ENCODE peak calls at places on chromosomes 5 and 9, in four cellular contexts. One of them, this sample, is unnamed.

GRCh38 chr5:107359916-107360234 is 310.9 kb downstream of the EFNA5 start:
- DNase-seq in right cardiac atrium: no peak
- DNase-seq in nephron progenitor cell: no peak
- DNase-seq in NCI-H1092 treated with DMSO at 0.1 percent for 48 hours: no peak
- DNase-seq in this sample: no peak

GRCh38 chr9:133074111-133074651 is 12.4 kb downstream of the CEL start:
- DNase-seq in right cardiac atrium: no peak
- DNase-seq in nephron progenitor cell: no peak
- DNase-seq in NCI-H1092 treated with DMSO at 0.1 percent for 48 hours: no peak
- DNase-seq in this sample: no peak

GRCh38 chr9:132616725-132617124 is 34.3 kb downstream of the BARHL1 start:
- DNase-seq in right cardiac atrium: no peak
- DNase-seq in nephron progenitor cell: no peak
- DNase-seq in NCI-H1092 treated with DMSO at 0.1 percent for 48 hours: no peak
- DNase-seq in this sample: no peak

GRCh38 chr9:128727626-128728248 is 3.8 kb upstream of the ZDHHC12 start:
- DNase-seq in right cardiac atrium: no peak
- DNase-seq in nephron progenitor cell: no peak
- DNase-seq in NCI-H1092 treated with DMSO at 0.1 percent for 48 hours: no peak
- DNase-seq in this sample: no peak

GRCh38 chr9:120252248-120252647 is 327.7 kb downstream of the CDK5RAP2 start:
- DNase-seq in right cardiac atrium: no peak
- DNase-seq in nephron progenitor cell: peak; percentile 26
- DNase-seq in NCI-H1092 treated with DMSO at 0.1 percent for 48 hours: no peak
- DNase-seq in this sample: no peak

GRCh38 chr5:178240772-178241171 is 8.2 kb upstream of the PHYKPL start:
- DNase-seq in right cardiac atrium: no peak
- DNase-seq in nephron progenitor cell: no peak
- DNase-seq in NCI-H1092 treated with DMSO at 0.1 percent for 48 hours: no peak
- DNase-seq in this sample: no peak

GRCh38 chr9:124254261-124254682 is 3.5 kb upstream of the NEK6 start:
- DNase-seq in right cardiac atrium: no peak
- DNase-seq in nephron progenitor cell: no peak
- DNase-seq in NCI-H1092 treated with DMSO at 0.1 percent for 48 hours: no peak
- DNase-seq in this sample: peak; percentile 76

GRCh38 chr5:134837530-134838181 is 8.1 kb upstream of the C5orf24 start:
- DNase-seq in right cardiac atrium: no peak
- DNase-seq in nephron progenitor cell: no peak
- DNase-seq in NCI-H1092 treated with DMSO at 0.1 percent for 48 hours: no peak
- DNase-seq in this sample: no peak